ENCODE peak calls at places on chromosome 9, in eight cellular contexts. One of them, this sample, is unnamed.

GRCh38 chr9:95771556-95772280 is 103.8 kb upstream of the ERCC6L2 start:
- DNase-seq in right lobe of liver: no peak
- DNase-seq in GDM1: no peak
- DNase-seq in fibroblast of the aortic adventitia: peak; percentile 18
- DNase-seq in NCI-H1092: no peak
- DNase-seq in anterior cingulate cortex: no peak
- DNase-seq in ovary: peak; percentile 66
- DNase-seq in AG10803: peak; percentile 24
- DNase-seq in this sample: no peak

GRCh38 chr9:72384710-72385475 is 19.9 kb upstream of the ZFAND5 start:
- DNase-seq in fibroblast of the aortic adventitia: no peak
- DNase-seq in NCI-H1092: no peak
- DNase-seq in GDM1: no peak
- DNase-seq in ovary: no peak
- DNase-seq in right lobe of liver: no peak
- DNase-seq in anterior cingulate cortex: peak; percentile 6
- DNase-seq in AG10803: no peak
- DNase-seq in this sample: no peak

GRCh38 chr9:21656776-21657637 is 145.4 kb upstream of the MTAP start:
- DNase-seq in right lobe of liver: no peak
- DNase-seq in ovary: no peak
- DNase-seq in AG10803: peak; percentile 89
- DNase-seq in GDM1: no peak
- DNase-seq in anterior cingulate cortex: no peak
- DNase-seq in fibroblast of the aortic adventitia: peak; percentile 99
- DNase-seq in NCI-H1092: no peak
- DNase-seq in this sample: no peak

GRCh38 chr9:2818486-2819121 is 25.3 kb downstream of the PUM3 start:
- DNase-seq in NCI-H1092: no peak
- DNase-seq in anterior cingulate cortex: no peak
- DNase-seq in fibroblast of the aortic adventitia: peak; percentile 47
- DNase-seq in ovary: no peak
- DNase-seq in AG10803: no peak
- DNase-seq in right lobe of liver: no peak
- DNase-seq in GDM1: no peak
- DNase-seq in this sample: no peak

GRCh38 chr9:87387351-87388055 is 110.2 kb upstream of the DAPK1 start:
- DNase-seq in AG10803: peak; percentile 9
- DNase-seq in right lobe of liver: no peak
- DNase-seq in NCI-H1092: no peak
- DNase-seq in ovary: no peak
- DNase-seq in anterior cingulate cortex: no peak
- DNase-seq in GDM1: no peak
- DNase-seq in fibroblast of the aortic adventitia: peak; percentile 31
- DNase-seq in this sample: no peak

GRCh38 chr9:81827616-81828296 is 100.5 kb upstream of the SPATA31D4 start:
- DNase-seq in fibroblast of the aortic adventitia: no peak
- DNase-seq in ovary: no peak
- DNase-seq in NCI-H1092: no peak
- DNase-seq in AG10803: no peak
- DNase-seq in right lobe of liver: no peak
- DNase-seq in anterior cingulate cortex: no peak
- DNase-seq in GDM1: no peak
- DNase-seq in this sample: no peak

GRCh38 chr9:19465571-19466267 is 56.9 kb downstream of the ACER2 start:
- DNase-seq in anterior cingulate cortex: no peak
- DNase-seq in right lobe of liver: no peak
- DNase-seq in GDM1: no peak
- DNase-seq in ovary: no peak
- DNase-seq in NCI-H1092: no peak
- DNase-seq in fibroblast of the aortic adventitia: no peak
- DNase-seq in AG10803: no peak
- DNase-seq in this sample: no peak

GRCh38 chr9:129278391-129279237 is 100.6 kb upstream of the IER5L start:
- DNase-seq in fibroblast of the aortic adventitia: no peak
- DNase-seq in anterior cingulate cortex: no peak
- DNase-seq in ovary: peak; percentile 9
- DNase-seq in NCI-H1092: no peak
- DNase-seq in GDM1: no peak
- DNase-seq in right lobe of liver: no peak
- DNase-seq in AG10803: no peak
- DNase-seq in this sample: no peak

GRCh38 chr9:123761905-123762605 is 167.9 kb downstream of the DENND1A start:
- DNase-seq in fibroblast of the aortic adventitia: peak; percentile 45
- DNase-seq in ovary: no peak
- DNase-seq in NCI-H1092: no peak
- DNase-seq in anterior cingulate cortex: no peak
- DNase-seq in AG10803: peak; percentile 37
- DNase-seq in right lobe of liver: no peak
- DNase-seq in GDM1: no peak
- DNase-seq in this sample: no peak

GRCh38 chr9:136690104-136690840 is 3.0 kb upstream of the AGPAT2 start:
- DNase-seq in NCI-H1092: peak; percentile 33
- DNase-seq in fibroblast of the aortic adventitia: no peak
- DNase-seq in ovary: no peak
- DNase-seq in AG10803: no peak
- DNase-seq in anterior cingulate cortex: no peak
- DNase-seq in right lobe of liver: peak; percentile 76
- DNase-seq in GDM1: no peak
- DNase-seq in this sample: no peak

GRCh38 chr9:12640021-12640587 is 53.1 kb upstream of the TYRP1 start:
- DNase-seq in anterior cingulate cortex: no peak
- DNase-seq in fibroblast of the aortic adventitia: peak; percentile 71
- DNase-seq in ovary: no peak
- DNase-seq in AG10803: peak; percentile 51
- DNase-seq in GDM1: peak; percentile 0
- DNase-seq in NCI-H1092: peak; percentile 70
- DNase-seq in right lobe of liver: no peak
- DNase-seq in this sample: no peak

GRCh38 chr9:132472199-132472598 is 62.2 kb downstream of the CFAP77 start:
- DNase-seq in fibroblast of the aortic adventitia: no peak
- DNase-seq in NCI-H1092: no peak
- DNase-seq in AG10803: no peak
- DNase-seq in ovary: no peak
- DNase-seq in GDM1: no peak
- DNase-seq in right lobe of liver: no peak
- DNase-seq in anterior cingulate cortex: no peak
- DNase-seq in this sample: no peak

GRCh38 chr9:111691686-111692329 is 30.4 kb downstream of the GNG10 start:
- DNase-seq in AG10803: peak; percentile 41
- DNase-seq in NCI-H1092: peak; percentile 3
- DNase-seq in ovary: no peak
- DNase-seq in right lobe of liver: no peak
- DNase-seq in fibroblast of the aortic adventitia: peak; percentile 69
- DNase-seq in anterior cingulate cortex: no peak
- DNase-seq in GDM1: peak; percentile 13
- DNase-seq in this sample: peak; percentile 42